ENCODE peak calls at places on chromosome 4, in eight cellular contexts. A is dorsolateral prefrontal cortex; J is CD8-positive, alpha-beta memory T cell; B is stomach; Q is epithelial cell of esophagus; L is lower lobe of right lung; U is body of pancreas; O is astrocyte of the spinal cord. D is an unnamed sample.

GRCh38 chr4:74328501-74328900 is 20.2 kb downstream of the EPGN start:
- DNase-seq in A (no peak), J (no peak), B (no peak), Q (peak; percentile 41), L (no peak), U (no peak), O (no peak), D (no peak)

GRCh38 chr4:156705291-156705690 is 266.3 kb downstream of the PDGFC start:
- DNase-seq in A (no peak), J (no peak), B (no peak), Q (no peak), L (no peak), U (no peak), O (peak; percentile 58), D (no peak)

GRCh38 chr4:171478181-171478580 is 335.0 kb upstream of the GALNTL6 start:
- DNase-seq in A (no peak), J (no peak), B (no peak), Q (no peak), L (no peak), U (no peak), O (no peak), D (no peak)

GRCh38 chr4:21304061-21304541 is 603.8 kb downstream of the PACRGL start:
- DNase-seq in A (peak; percentile 49), J (no peak), B (peak; percentile 43), Q (no peak), L (peak; percentile 43), U (peak; percentile 7), O (no peak), D (peak; percentile 58)

GRCh38 chr4:57055873-57056272 is 54.3 kb downstream of the IGFBP7 start:
- DNase-seq in A (no peak), J (no peak), B (no peak), Q (no peak), L (no peak), U (no peak), O (no peak), D (no peak)

GRCh38 chr4:61984260-61984909 is 784.3 kb downstream of the ADGRL3 start:
- DNase-seq in A (no peak), J (no peak), B (no peak), Q (no peak), L (no peak), U (no peak), O (no peak), D (no peak)

GRCh38 chr4:140875751-140876389 is 119.7 kb upstream of the TBC1D9 start:
- DNase-seq in A (no peak), J (no peak), B (no peak), Q (no peak), L (no peak), U (no peak), O (no peak), D (no peak)

GRCh38 chr4:155787113-155787710 is 28.4 kb downstream of the GUCY1B1 start:
- DNase-seq in A (no peak), J (no peak), B (no peak), Q (peak; percentile 74), L (no peak), U (peak; percentile 36), O (peak; percentile 71), D (peak; percentile 64)

GRCh38 chr4:41963105-41963504 is 18.5 kb upstream of the DCAF4L1 start:
- DNase-seq in A (no peak), J (no peak), B (no peak), Q (peak; percentile 32), L (no peak), U (no peak), O (peak; percentile 30), D (peak; percentile 24)

GRCh38 chr4:5034206-5034605 is 14.9 kb upstream of the CYTL1 start:
- DNase-seq in A (no peak), J (no peak), B (no peak), Q (no peak), L (no peak), U (no peak), O (no peak), D (no peak)

GRCh38 chr4:185740471-185740873 is 71.5 kb downstream of the SORBS2 start:
- DNase-seq in A (no peak), J (no peak), B (no peak), Q (no peak), L (no peak), U (no peak), O (no peak), D (no peak)

GRCh38 chr4:90234916-90235547 is 107.8 kb downstream of the CCSER1 start:
- DNase-seq in A (peak; percentile 44), J (no peak), B (peak; percentile 28), Q (no peak), L (no peak), U (peak; percentile 64), O (no peak), D (no peak)

GRCh38 chr4:184432127-184432922 is 42.0 kb downstream of the IRF2 start:
- DNase-seq in A (no peak), J (no peak), B (no peak), Q (no peak), L (peak; percentile 53), U (no peak), O (no peak), D (no peak)

GRCh38 chr4:145527773-145528172 is 46.1 kb downstream of the SMAD1 start:
- DNase-seq in A (no peak), J (no peak), B (no peak), Q (no peak), L (no peak), U (no peak), O (no peak), D (no peak)

GRCh38 chr4:148006025-148006424 is 274.1 kb downstream of the ARHGAP10 start:
- DNase-seq in A (no peak), J (no peak), B (no peak), Q (no peak), L (no peak), U (no peak), O (no peak), D (no peak)

GRCh38 chr4:56641494-56642051 is 39.5 kb downstream of the HOPX start:
- DNase-seq in A (no peak), J (no peak), B (no peak), Q (peak; percentile 91), L (no peak), U (no peak), O (peak; percentile 94), D (peak; percentile 43)

GRCh38 chr4:1053080-1053661 is 41.7 kb downstream of the FGFRL1 start:
- DNase-seq in A (peak; percentile 33), J (no peak), B (peak; percentile 24), Q (peak; percentile 63), L (no peak), U (peak; percentile 36), O (no peak), D (no peak)

GRCh38 chr4:103996637-103997036 is 276.9 kb upstream of the TACR3 start:
- DNase-seq in A (no peak), J (no peak), B (no peak), Q (peak; percentile 98), L (no peak), U (peak; percentile 29), O (peak; percentile 88), D (peak; percentile 85)

GRCh38 chr4:125582302-125582701 is 267.5 kb downstream of the FAT4 start:
- DNase-seq in A (no peak), J (no peak), B (no peak), Q (peak; percentile 38), L (no peak), U (no peak), O (peak; percentile 6), D (no peak)

GRCh38 chr4:112858751-112859150 is 190.7 kb upstream of the ANK2 start:
- DNase-seq in A (no peak), J (no peak), B (no peak), Q (no peak), L (no peak), U (no peak), O (no peak), D (no peak)

GRCh38 chr4:112859456-112860184 is 189.8 kb upstream of the ANK2 start:
- DNase-seq in A (no peak), J (no peak), B (no peak), Q (no peak), L (no peak), U (no peak), O (no peak), D (no peak)

GRCh38 chr4:112862318-112862674 is 187.2 kb upstream of the ANK2 start:
- DNase-seq in A (no peak), J (no peak), B (no peak), Q (no peak), L (no peak), U (no peak), O (no peak), D (no peak)

GRCh38 chr4:112860731-112861377 is 188.6 kb upstream of the ANK2 start:
- DNase-seq in A (no peak), J (no peak), B (no peak), Q (no peak), L (no peak), U (no peak), O (no peak), D (no peak)

GRCh38 chr4:112861378-112862317 is 187.8 kb upstream of the ANK2 start:
- DNase-seq in A (no peak), J (no peak), B (no peak), Q (no peak), L (no peak), U (no peak), O (no peak), D (no peak)
- H3K4me3 ChIP-seq in A (peak overlapping the region; percentile 33), J (no peak overlapping the region), B (no peak overlapping the region), Q (no peak overlapping the region), L (no peak overlapping the region), U (no peak overlapping the region), O (no peak overlapping the region), D (no peak overlapping the region)

DNA sequence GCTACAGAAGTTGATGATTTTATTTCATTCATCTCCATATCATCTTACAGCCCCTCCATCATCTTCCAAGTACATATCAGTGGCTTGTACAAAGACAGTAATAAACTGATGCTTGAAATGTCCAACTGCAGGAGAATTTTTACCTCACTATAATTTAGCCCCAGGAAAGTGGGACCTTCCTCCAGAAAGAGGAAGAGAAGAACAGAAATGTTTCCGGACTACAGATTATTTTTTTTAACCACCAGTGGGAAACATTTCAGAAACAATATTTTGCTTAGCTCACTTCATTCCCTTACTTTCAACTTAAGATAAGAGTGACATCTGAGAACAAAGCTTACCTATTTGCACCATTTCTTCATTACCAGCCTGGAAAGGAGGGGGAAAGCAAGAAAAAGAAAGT is 2.0 kb downstream of the ADAMTS3 start:
- DNase-seq in A (no peak), J (no peak), B (no peak), Q (no peak), L (no peak), U (no peak), O (no peak), D (no peak)
- H3K4me3 ChIP-seq in A (peak overlapping the region; percentile 62), J (no peak overlapping the region), B (no peak overlapping the region), Q (no peak overlapping the region), L (peak overlapping the region; percentile 65), U (no peak overlapping the region), O (peak overlapping the region; percentile 73), D (no peak overlapping the region)

GRCh38 chr4:124019749-124020549 is 623.4 kb downstream of the SPRY1 start:
- DNase-seq in A (no peak), J (no peak), B (no peak), Q (no peak), L (no peak), U (no peak), O (no peak), D (no peak)
- H3K4me3 ChIP-seq in A (no peak overlapping the region), J (no peak overlapping the region), B (no peak overlapping the region), Q (no peak overlapping the region), L (peak overlapping the region; percentile 7), U (no peak overlapping the region), O (no peak overlapping the region), D (no peak overlapping the region)

DNA sequence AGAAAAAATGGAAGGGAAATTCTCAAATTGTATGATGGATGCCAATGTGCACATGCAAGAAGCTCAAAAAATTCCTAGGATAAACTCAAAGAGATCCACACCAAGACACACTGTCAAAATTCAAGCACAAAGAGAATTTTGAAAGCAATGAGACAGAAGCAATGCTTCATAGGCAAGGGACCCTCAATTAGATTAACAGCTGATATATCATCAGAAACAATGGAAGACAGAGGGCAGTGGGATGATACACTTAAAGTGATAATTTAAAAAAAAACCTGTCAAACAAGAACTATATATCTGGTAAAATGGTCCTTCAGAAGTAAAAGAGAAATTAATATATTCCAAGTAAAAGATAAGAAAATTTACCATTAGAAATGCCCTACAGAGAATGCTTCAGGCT is 306.3 kb upstream of the PCDH7 start:
- DNase-seq in A (no peak), J (no peak), B (no peak), Q (no peak), L (no peak), U (no peak), O (no peak), D (no peak)
- H3K4me3 ChIP-seq in A (no peak overlapping the region), J (no peak overlapping the region), B (no peak overlapping the region), Q (no peak overlapping the region), L (no peak overlapping the region), U (no peak overlapping the region), O (no peak overlapping the region), D (no peak overlapping the region)